ENCODE peak calls at places on chromosomes 7 and 10, in four cellular contexts. A is CD8-positive, alpha-beta T cell; Z is aorta; N is effector memory CD4-positive, alpha-beta T cell. Q is an unnamed sample.

GRCh38 chr7:36232971-36233550 is 80.0 kb downstream of the EEPD1 start:
- DNase-seq in A (no peak), Z (no peak), N (no peak), Q (no peak)

GRCh38 chr7:116687801-116688201 is 15.8 kb downstream of the MET start:
- DNase-seq in A (no peak), Z (no peak), N (no peak), Q (no peak)

GRCh38 chr10:98456688-98457482 is 10.2 kb upstream of the HPS1 start:
- DNase-seq in A (no peak), Z (no peak), N (no peak), Q (no peak)

GRCh38 chr10:71805776-71806705 is 32.7 kb upstream of the VSIR start:
- DNase-seq in A (no peak), Z (peak; percentile 82), N (no peak), Q (no peak)

GRCh38 chr10:132988988-132989387 is 46.6 kb upstream of the CFAP46 start:
- DNase-seq in A (no peak), Z (no peak), N (no peak), Q (no peak)

GRCh38 chr7:158325530-158326381 is 261.9 kb downstream of the PTPRN2 start:
- DNase-seq in A (no peak), Z (no peak), N (no peak), Q (peak; percentile 67)

GRCh38 chr7:86929293-86930109 is 130.0 kb downstream of the ELAPOR2 start:
- DNase-seq in A (no peak), Z (no peak), N (no peak), Q (no peak)

GRCh38 chr10:10778959-10779358 is 238.7 kb upstream of the CELF2 start:
- DNase-seq in A (no peak), Z (no peak), N (no peak), Q (no peak)

GRCh38 chr7:152762056-152762455 is 2.5 kb downstream of the ACTR3B start:
- DNase-seq in A (no peak), Z (no peak), N (no peak), Q (no peak)

GRCh38 chr7:148535227-148535626 is 55.3 kb upstream of the C7orf33 start:
- DNase-seq in A (no peak), Z (no peak), N (no peak), Q (no peak)
- H3K27ac ChIP-seq in A (no peak overlapping the region), Z (no peak overlapping the region), N (no peak overlapping the region), Q (no peak overlapping the region)

GRCh38 chr10:100799881-100800280 is 54.5 kb downstream of the PAX2 start:
- DNase-seq in A (no peak), Z (no peak), N (no peak), Q (no peak)
- H3K27ac ChIP-seq in A (no peak overlapping the region), Z (no peak overlapping the region), N (no peak overlapping the region), Q (no peak overlapping the region)

DNA sequence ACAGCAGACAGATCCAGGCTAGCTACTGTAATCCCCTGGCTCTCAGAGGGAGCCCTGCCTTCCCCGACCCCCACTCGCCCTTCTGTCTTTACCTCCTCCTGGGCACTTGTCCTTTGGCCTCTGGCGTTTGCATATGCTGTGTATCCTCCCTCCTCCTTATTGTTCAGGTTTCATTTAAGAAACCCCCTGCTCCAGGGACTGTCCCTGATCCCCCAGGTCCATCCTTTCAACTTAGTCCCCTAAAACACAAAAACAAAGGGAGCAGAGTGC is 25.7 kb downstream of the GRID1 start:
- DNase-seq in A (no peak), Z (no peak), N (no peak), Q (no peak)
- H3K27ac ChIP-seq in A (no peak overlapping the region), Z (no peak overlapping the region), N (no peak overlapping the region), Q (no peak overlapping the region)

GRCh38 chr10:12832096-12832495 is 169.4 kb downstream of the CCDC3 start:
- DNase-seq in A (no peak), Z (no peak), N (no peak), Q (no peak)

GRCh38 chr10:12834721-12835120 is 166.8 kb downstream of the CCDC3 start:
- DNase-seq in A (no peak), Z (no peak), N (no peak), Q (no peak)

GRCh38 chr10:12834116-12834515 is 167.4 kb downstream of the CCDC3 start:
- DNase-seq in A (no peak), Z (no peak), N (no peak), Q (no peak)

GRCh38 chr10:12835709-12836108 is 165.8 kb downstream of the CCDC3 start:
- DNase-seq in A (no peak), Z (no peak), N (no peak), Q (no peak)

GRCh38 chr10:12833451-12833850 is 168.1 kb downstream of the CCDC3 start:
- DNase-seq in A (no peak), Z (no peak), N (no peak), Q (no peak)
- H3K27ac ChIP-seq in A (no peak overlapping the region), Z (no peak overlapping the region), N (no peak overlapping the region), Q (no peak overlapping the region)

DNA sequence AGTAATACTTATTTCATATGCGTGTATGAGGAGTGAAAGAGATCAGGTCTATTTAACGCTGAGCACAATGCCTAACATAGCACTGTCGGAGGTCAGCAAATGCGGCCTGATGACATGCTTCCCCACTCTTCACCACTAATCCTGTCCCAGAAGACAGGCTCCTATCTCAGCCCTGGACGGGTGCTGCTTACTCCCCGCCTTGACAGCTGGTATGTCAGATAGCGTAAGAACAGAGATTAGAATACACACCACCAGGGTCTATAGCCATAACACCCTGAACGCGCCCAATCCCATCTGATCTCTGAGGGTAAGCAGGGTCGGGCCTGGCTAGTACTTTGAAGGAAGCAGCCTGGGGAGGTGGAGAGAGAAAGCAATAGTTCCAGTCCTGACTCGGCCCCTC is 32.3 kb upstream of the TM9SF3 start:
- DNase-seq in A (no peak), Z (no peak), N (no peak), Q (no peak)
- H3K27ac ChIP-seq in A (no peak overlapping the region), Z (no peak overlapping the region), N (no peak overlapping the region), Q (no peak overlapping the region)

DNA sequence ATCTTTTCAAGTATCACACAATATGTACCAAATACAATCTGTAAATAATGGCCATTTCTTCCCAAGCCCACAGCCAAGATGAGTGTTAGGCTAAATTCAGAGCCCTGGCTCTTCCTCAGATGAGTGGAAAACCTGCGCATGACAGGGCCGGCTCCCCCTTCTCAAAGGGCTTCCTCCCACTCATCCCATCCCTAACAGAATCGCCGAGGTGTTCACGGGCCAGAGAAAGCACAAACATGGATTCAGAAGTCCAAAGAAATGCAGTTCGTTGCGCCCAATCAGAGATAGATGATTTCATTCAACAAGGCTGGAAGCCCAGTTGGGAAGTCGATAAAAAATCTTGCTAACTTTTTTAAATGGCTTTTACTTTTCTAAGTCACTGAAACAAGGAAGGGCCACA is 121.8 kb downstream of the UBE2H start:
- DNase-seq in A (no peak), Z (peak; percentile 59), N (no peak), Q (no peak)
- H3K27ac ChIP-seq in A (no peak overlapping the region), Z (peak overlapping the region; percentile 97), N (no peak overlapping the region), Q (peak overlapping the region; percentile 96)

GRCh38 chr10:44335330-44336021 is 49.4 kb downstream of the CXCL12 start:
- DNase-seq in A (no peak), Z (no peak), N (no peak), Q (no peak)
- H3K27ac ChIP-seq in A (no peak overlapping the region), Z (no peak overlapping the region), N (no peak overlapping the region), Q (no peak overlapping the region)

GRCh38 chr10:21953585-21954057 is 49.9 kb downstream of the DNAJC1 start:
- DNase-seq in A (no peak), Z (no peak), N (no peak), Q (peak; percentile 34)
- H3K27ac ChIP-seq in A (no peak overlapping the region), Z (no peak overlapping the region), N (no peak overlapping the region), Q (no peak overlapping the region)

GRCh38 chr10:100045592-100045991 is 35.8 kb upstream of the DNMBP start:
- DNase-seq in A (no peak), Z (no peak), N (no peak), Q (no peak)

GRCh38 chr10:100043796-100044195 is 34.0 kb upstream of the DNMBP start:
- DNase-seq in A (no peak), Z (no peak), N (no peak), Q (no peak)

GRCh38 chr10:100041620-100042019 is 31.9 kb upstream of the DNMBP start:
- DNase-seq in A (no peak), Z (no peak), N (no peak), Q (no peak)

GRCh38 chr10:100043344-100043743 is 33.6 kb upstream of the DNMBP start:
- DNase-seq in A (no peak), Z (no peak), N (no peak), Q (peak; percentile 64)

GRCh38 chr10:100046088-100046487 is 35.6 kb downstream of the CPN1 start:
- DNase-seq in A (peak; percentile 79), Z (peak; percentile 96), N (peak; percentile 31), Q (no peak)
- H3K27ac ChIP-seq in A (no peak overlapping the region), Z (no peak overlapping the region), N (no peak overlapping the region), Q (no peak overlapping the region)